ENCODE peak calls at places on chromosomes 12 and 14, in six cellular contexts. O is CD8-positive, alpha-beta T cell; B is Peyer's patch; M is A549; A is DND-41; C is tibial artery. L is an unnamed sample.

GRCh38 chr14:100611811-100612480 is 24.7 kb upstream of the BEGAIN start:
- DNase-seq in O (no peak), B (no peak), M (no peak), A (no peak), C (no peak), L (no peak)

GRCh38 chr12:120538281-120539156 is 4.4 kb downstream of the RNF10 start:
- DNase-seq in O (no peak), B (peak; percentile 70), M (peak; percentile 36), A (no peak), C (peak; percentile 57), L (peak; percentile 60)

GRCh38 chr12:93449277-93449676 is 7.5 kb upstream of the UBE2N start:
- DNase-seq in O (no peak), B (no peak), M (no peak), A (peak; percentile 46), C (no peak), L (no peak)

GRCh38 chr12:102596687-102597086 is 116.3 kb upstream of the IGF1 start:
- DNase-seq in O (no peak), B (no peak), M (no peak), A (no peak), C (no peak), L (no peak)

GRCh38 chr14:104795781-104796681 is 483 bp upstream of the AKT1 start:
- DNase-seq in O (peak; percentile 44), B (peak; percentile 85), M (no peak), A (peak; percentile 65), C (no peak), L (no peak)

GRCh38 chr12:77835982-77836381 is 5.3 kb downstream of the NAV3 start:
- DNase-seq in O (no peak), B (no peak), M (no peak), A (no peak), C (no peak), L (no peak)

GRCh38 chr12:81043979-81044740 is 33.7 kb upstream of the ACSS3 start:
- DNase-seq in O (no peak), B (no peak), M (no peak), A (no peak), C (no peak), L (no peak)

GRCh38 chr14:83463500-83464098 is 1929.9 kb upstream of the SEL1L start:
- DNase-seq in O (no peak), B (no peak), M (peak; percentile 28), A (peak; percentile 12), C (peak; percentile 21), L (no peak)

GRCh38 chr12:16726879-16727278 is 120.9 kb upstream of the LMO3 start:
- DNase-seq in O (no peak), B (no peak), M (no peak), A (no peak), C (no peak), L (no peak)

GRCh38 chr14:88866305-88866704 is 41.9 kb downstream of the TTC8 start:
- DNase-seq in O (no peak), B (no peak), M (no peak), A (no peak), C (no peak), L (no peak)

GRCh38 chr14:55130194-55130550 is 1.1 kb downstream of the LGALS3 start:
- DNase-seq in O (no peak), B (no peak), M (peak; percentile 51), A (no peak), C (no peak), L (no peak)

GRCh38 chr12:40105265-40105514 is 691 bp downstream of the SLC2A13 start:
- DNase-seq in O (no peak), B (peak; percentile 77), M (no peak), A (no peak), C (peak; percentile 54), L (peak; percentile 77)

GRCh38 chr12:82357845-82358199 is 365 bp downstream of the CCDC59 start:
- DNase-seq in O (no peak), B (no peak), M (peak; percentile 11), A (no peak), C (no peak), L (no peak)

GRCh38 chr12:119069029-119069731 is 87.8 kb downstream of the SRRM4 start:
- DNase-seq in O (no peak), B (no peak), M (no peak), A (no peak), C (no peak), L (no peak)

GRCh38 chr12:105742567-105742874 is 396.2 kb downstream of the NUAK1 start:
- DNase-seq in O (no peak), B (no peak), M (no peak), A (no peak), C (no peak), L (no peak)

GRCh38 chr12:54419088-54419887 is at the start of gene ITGA5:
- DNase-seq in O (peak; percentile 27), B (no peak), M (peak; percentile 53), A (peak; percentile 57), C (peak; percentile 86), L (peak; percentile 81)

GRCh38 chr14:96424104-96424989 is 32.4 kb downstream of the AK7 start:
- DNase-seq in O (peak; percentile 24), B (peak; percentile 64), M (peak; percentile 74), A (peak; percentile 13), C (peak; percentile 21), L (peak; percentile 54)

GRCh38 chr14:105119410-105120025 is 49.1 kb downstream of the JAG2 start:
- DNase-seq in O (no peak), B (no peak), M (no peak), A (no peak), C (no peak), L (no peak)

GRCh38 chr12:115623764-115624334 is 653.6 kb downstream of the MED13L start:
- DNase-seq in O (no peak), B (no peak), M (no peak), A (no peak), C (no peak), L (peak; percentile 50)

GRCh38 chr12:112299704-112300103 is 82.5 kb downstream of the HECTD4 start:
- DNase-seq in O (no peak), B (no peak), M (no peak), A (no peak), C (no peak), L (no peak)

GRCh38 chr14:23729720-23730387 is 93.7 kb downstream of the DHRS2 start:
- DNase-seq in O (no peak), B (no peak), M (peak; percentile 14), A (no peak), C (no peak), L (no peak)

GRCh38 chr12:32107376-32108267 is 975 bp downstream of the BICD1 start:
- DNase-seq in O (peak; percentile 22), B (peak; percentile 47), M (peak; percentile 45), A (peak; percentile 33), C (no peak), L (no peak)

DNA sequence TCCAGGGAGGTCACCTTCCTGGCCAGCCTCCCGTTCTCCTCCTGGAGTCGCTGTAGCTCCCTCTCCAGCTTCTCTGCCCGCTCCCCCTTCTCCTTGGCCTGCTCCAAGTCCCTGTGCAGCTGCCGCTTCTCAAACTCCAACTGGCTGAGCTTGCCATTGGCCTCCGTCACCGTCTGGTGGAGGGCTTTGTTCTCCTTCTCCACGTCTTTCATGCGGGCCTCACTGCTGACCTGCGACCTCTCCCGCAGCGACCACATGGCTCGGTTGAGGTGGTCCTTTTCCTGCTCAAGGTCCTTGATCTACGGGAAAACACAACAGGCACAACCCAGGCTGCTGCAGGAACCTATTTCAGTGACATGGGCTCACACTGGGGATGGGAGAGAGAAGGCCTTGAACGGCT is 69.3 kb upstream of the GPR68 start:
- DNase-seq in O (no peak), B (no peak), M (no peak), A (no peak), C (no peak), L (no peak)
- H3K9me3 ChIP-seq in O (no peaks in the 10 kb centered on the region), B (no peaks in the 10 kb centered on the region), M (no peaks in the 10 kb centered on the region), A (no peaks in the 10 kb centered on the region), C (no peaks in the 10 kb centered on the region), L (no peaks in the 10 kb centered on the region)

GRCh38 chr14:30017370-30017993 is 89.8 kb upstream of the PRKD1 start:
- DNase-seq in O (no peak), B (no peak), M (no peak), A (no peak), C (no peak), L (no peak)
- H3K9me3 ChIP-seq in O (no peaks in the 10 kb centered on the region), B (no peaks in the 10 kb centered on the region), M (no peaks in the 10 kb centered on the region), A (no peaks in the 10 kb centered on the region), C (no peaks in the 10 kb centered on the region), L (no peaks in the 10 kb centered on the region)

DNA sequence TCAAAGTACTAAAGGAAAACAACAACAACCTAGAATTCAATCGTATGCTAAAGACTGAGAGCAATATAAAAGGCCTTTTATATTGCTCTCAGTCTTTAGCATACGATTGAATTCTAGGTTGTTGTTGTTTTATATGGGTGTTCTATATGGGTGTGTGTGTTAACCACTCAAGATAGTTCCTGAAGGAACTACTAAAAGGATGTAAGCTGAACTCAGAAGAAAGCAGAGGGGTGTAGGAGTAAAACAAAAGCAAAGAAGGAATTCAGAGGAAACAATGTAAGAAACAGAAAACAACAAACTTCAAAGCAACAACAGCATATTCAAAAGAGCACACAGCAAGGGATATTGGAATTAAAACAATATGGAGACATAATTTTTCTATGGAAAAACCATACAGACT is 5.4 kb downstream of the ZNF891 start:
- DNase-seq in O (no peak), B (no peak), M (no peak), A (no peak), C (no peak), L (no peak)
- H3K9me3 ChIP-seq in O (peaks cover 60% of the 10 kb centered on the region), B (peaks cover 88% of the 10 kb centered on the region), M (peaks cover 99% of the 10 kb centered on the region), A (peaks cover 94% of the 10 kb centered on the region), C (peaks cover 92% of the 10 kb centered on the region), L (peaks cover 92% of the 10 kb centered on the region)

GRCh38 chr12:132921685-132922084 is 34.3 kb upstream of the CHFR start:
- DNase-seq in O (no peak), B (no peak), M (no peak), A (no peak), C (no peak), L (no peak)

GRCh38 chr12:132925597-132926416 is 30.3 kb downstream of the ZNF605 start:
- DNase-seq in O (no peak), B (no peak), M (peak; percentile 26), A (no peak), C (no peak), L (no peak)

GRCh38 chr12:132924356-132924755 is 31.8 kb downstream of the ZNF605 start:
- DNase-seq in O (no peak), B (no peak), M (no peak), A (no peak), C (no peak), L (no peak)

GRCh38 chr12:132922676-132923075 is 33.4 kb downstream of the ZNF605 start:
- DNase-seq in O (no peak), B (no peak), M (no peak), A (no peak), C (no peak), L (no peak)

DNA sequence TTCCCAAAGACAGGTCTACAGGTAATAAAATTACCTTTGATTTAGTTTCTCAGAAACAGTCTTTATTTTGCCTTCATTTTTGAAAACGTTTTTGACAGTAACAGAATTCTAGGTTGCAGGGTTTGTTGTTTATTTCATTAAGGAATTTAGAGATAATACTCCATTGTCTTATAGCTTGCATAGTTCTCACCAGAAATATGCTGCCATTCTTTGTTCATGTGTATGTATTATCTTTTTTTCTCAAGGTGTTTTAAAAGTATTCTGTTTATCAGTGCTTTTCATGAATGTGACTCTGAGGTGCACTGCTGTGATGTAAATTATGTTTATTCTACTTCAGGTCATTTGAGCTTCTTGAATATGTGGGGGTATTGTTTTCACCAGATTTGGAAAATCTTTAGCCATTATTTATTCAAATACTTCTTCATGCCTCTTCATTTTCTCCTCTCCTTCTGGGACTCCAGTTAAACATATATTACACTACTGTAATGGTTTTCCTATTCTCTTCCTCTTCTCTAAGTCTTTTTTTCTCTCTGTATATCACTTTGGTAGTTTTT is 32.7 kb downstream of the ZNF605 start:
- DNase-seq in O (no peak), B (no peak), M (no peak), A (no peak), C (no peak), L (no peak)
- H3K9me3 ChIP-seq in O (peaks cover 58% of the 10 kb centered on the region), B (peaks cover 97% of the 10 kb centered on the region), M (peaks cover 96% of the 10 kb centered on the region), A (peaks cover 86% of the 10 kb centered on the region), C (peaks cover 100% of the 10 kb centered on the region), L (peaks cover 100% of the 10 kb centered on the region)